ENCODE peak calls at places on chromosome 16, in ten cellular contexts. K, S, U, M, E, W, F, N, Y and L are unnamed samples.

GRCh38 chr16:1469693-1470201 is 5.1 kb downstream of the CLCN7 start:
- DNase-seq in F (no peak), M (no peak), E (no peak), W (no peak), U (peak), S (no peak), Y (no peak), N (no peak), K (no peak), L (no peak)

GRCh38 chr16:70523621-70524405 is at the start of gene SF3B3:
- DNase-seq in S (peak), W (peak), Y (no peak), N (peak), M (peak), F (peak), K (peak), U (peak), E (peak), L (peak)

GRCh38 chr16:15605869-15606520 is 37.0 kb downstream of the MARF1 start:
- DNase-seq in M (no peak), K (no peak), N (no peak), W (no peak), Y (no peak), E (no peak), S (no peak), U (no peak), F (no peak), L (no peak)

GRCh38 chr16:21223787-21224186 is 9.7 kb upstream of the ANKS4B start:
- DNase-seq in F (no peak), N (no peak), W (no peak), U (no peak), M (no peak), K (no peak), S (no peak), E (no peak), Y (no peak), L (no peak)

GRCh38 chr16:12612598-12613101 is 191.0 kb downstream of the CPPED1 start:
- DNase-seq in S (no peak), Y (peak), F (no peak), K (no peak), U (no peak), M (no peak), N (no peak), W (no peak), E (no peak), L (no peak)

GRCh38 chr16:31410082-31410481 is 16.9 kb downstream of the ITGAD start:
- DNase-seq in Y (no peak), S (no peak), U (no peak), K (no peak), M (no peak), E (no peak), F (no peak), W (no peak), N (no peak), L (no peak)

GRCh38 chr16:8741636-8742427 is 55.6 kb downstream of the TMEM186 start:
- DNase-seq in Y (no peak), S (no peak), K (peak), U (no peak), E (no peak), F (peak), M (peak), N (no peak), W (no peak), L (no peak)

GRCh38 chr16:27238016-27238587 is 30.5 kb downstream of the NSMCE1 start:
- DNase-seq in E (no peak), M (peak), U (peak), F (no peak), N (peak), K (no peak), S (peak), Y (no peak), W (no peak), L (no peak)

GRCh38 chr16:68005786-68006286 is 6.6 kb upstream of the DPEP2 start:
- DNase-seq in S (no peak), Y (no peak), E (no peak), F (no peak), U (peak), W (no peak), N (peak), M (no peak), K (no peak), L (peak)

GRCh38 chr16:28126684-28127620 is 63.4 kb upstream of the GSG1L start:
- DNase-seq in N (no peak), U (no peak), E (no peak), F (no peak), Y (no peak), M (no peak), S (no peak), W (no peak), K (no peak), L (no peak)

GRCh38 chr16:68707341-68708152 is 29.5 kb upstream of the CDH1 start:
- DNase-seq in U (peak), F (peak), E (no peak), W (no peak), Y (peak), M (no peak), K (no peak), N (peak), S (no peak), L (peak)

GRCh38 chr16:28610595-28611270 is 889 bp upstream of the SULT1A1 start:
- DNase-seq in K (no peak), F (peak), N (peak), E (no peak), W (no peak), U (no peak), M (no peak), S (no peak), Y (no peak), L (peak)

GRCh38 chr16:84552135-84552534 is 47.7 kb upstream of the MEAK7 start:
- DNase-seq in Y (no peak), S (no peak), M (no peak), F (no peak), N (no peak), E (no peak), K (no peak), U (no peak), W (no peak), L (no peak)

GRCh38 chr16:84548971-84549844 is 44.7 kb upstream of the MEAK7 start:
- DNase-seq in U (peak), Y (no peak), E (no peak), S (peak), W (no peak), N (no peak), M (no peak), K (peak), F (no peak), L (no peak)

GRCh38 chr16:25613931-25614330 is 77.8 kb upstream of the HS3ST4 start:
- DNase-seq in K (no peak), E (no peak), S (no peak), F (no peak), W (no peak), N (no peak), Y (no peak), U (no peak), M (no peak), L (no peak)

GRCh38 chr16:86504315-86505184 is 5.8 kb upstream of the FOXF1 start:
- DNase-seq in M (peak), Y (no peak), E (no peak), F (no peak), K (no peak), U (no peak), W (no peak), N (no peak), S (no peak), L (no peak)

GRCh38 chr16:81778861-81779539 is at the start of gene PLCG2:
- DNase-seq in U (peak), W (peak), M (peak), K (peak), Y (peak), N (peak), S (peak), F (peak), E (no peak), L (peak)

GRCh38 chr16:68915561-68915960 is 72.2 kb downstream of the TANGO6 start:
- DNase-seq in E (no peak), F (no peak), Y (no peak), M (no peak), K (no peak), U (no peak), S (no peak), W (no peak), N (no peak), L (no peak)

GRCh38 chr16:70682239-70683145 is 3.4 kb downstream of the MTSS2 start:
- DNase-seq in Y (no peak), F (no peak), S (no peak), W (peak), M (no peak), E (no peak), K (no peak), U (no peak), N (no peak), L (no peak)

GRCh38 chr16:55443855-55444254 is 35.1 kb upstream of the MMP2 start:
- DNase-seq in E (no peak), F (no peak), W (no peak), M (no peak), S (no peak), N (no peak), U (no peak), K (no peak), Y (no peak), L (no peak)

GRCh38 chr16:35748621-35749252 is 2289.3 kb downstream of the TP53TG3F start:
- DNase-seq in F (no peak), K (no peak), E (no peak), M (no peak), W (no peak), N (no peak), U (no peak), Y (no peak), S (no peak), L (peak)

GRCh38 chr16:77227745-77228144 is 28.5 kb downstream of the SYCE1L start:
- DNase-seq in E (no peak), F (no peak), U (no peak), S (no peak), W (no peak), M (no peak), K (no peak), Y (no peak), N (no peak), L (no peak)

GRCh38 chr16:12235110-12235509 is 258.6 kb downstream of the SNX29 start:
- DNase-seq in W (no peak), M (no peak), U (no peak), S (no peak), F (no peak), K (no peak), N (no peak), Y (no peak), E (no peak), L (no peak)

GRCh38 chr16:30794634-30795033 is 7.6 kb upstream of the ZNF629 start:
- DNase-seq in U (no peak), E (no peak), M (no peak), K (no peak), S (no peak), Y (no peak), F (no peak), W (no peak), N (no peak), L (no peak)

GRCh38 chr16:86138121-86138944 is 239.4 kb downstream of the IRF8 start:
- DNase-seq in M (no peak), K (no peak), Y (no peak), W (no peak), S (no peak), N (no peak), F (no peak), U (no peak), E (no peak), L (no peak)

DNA sequence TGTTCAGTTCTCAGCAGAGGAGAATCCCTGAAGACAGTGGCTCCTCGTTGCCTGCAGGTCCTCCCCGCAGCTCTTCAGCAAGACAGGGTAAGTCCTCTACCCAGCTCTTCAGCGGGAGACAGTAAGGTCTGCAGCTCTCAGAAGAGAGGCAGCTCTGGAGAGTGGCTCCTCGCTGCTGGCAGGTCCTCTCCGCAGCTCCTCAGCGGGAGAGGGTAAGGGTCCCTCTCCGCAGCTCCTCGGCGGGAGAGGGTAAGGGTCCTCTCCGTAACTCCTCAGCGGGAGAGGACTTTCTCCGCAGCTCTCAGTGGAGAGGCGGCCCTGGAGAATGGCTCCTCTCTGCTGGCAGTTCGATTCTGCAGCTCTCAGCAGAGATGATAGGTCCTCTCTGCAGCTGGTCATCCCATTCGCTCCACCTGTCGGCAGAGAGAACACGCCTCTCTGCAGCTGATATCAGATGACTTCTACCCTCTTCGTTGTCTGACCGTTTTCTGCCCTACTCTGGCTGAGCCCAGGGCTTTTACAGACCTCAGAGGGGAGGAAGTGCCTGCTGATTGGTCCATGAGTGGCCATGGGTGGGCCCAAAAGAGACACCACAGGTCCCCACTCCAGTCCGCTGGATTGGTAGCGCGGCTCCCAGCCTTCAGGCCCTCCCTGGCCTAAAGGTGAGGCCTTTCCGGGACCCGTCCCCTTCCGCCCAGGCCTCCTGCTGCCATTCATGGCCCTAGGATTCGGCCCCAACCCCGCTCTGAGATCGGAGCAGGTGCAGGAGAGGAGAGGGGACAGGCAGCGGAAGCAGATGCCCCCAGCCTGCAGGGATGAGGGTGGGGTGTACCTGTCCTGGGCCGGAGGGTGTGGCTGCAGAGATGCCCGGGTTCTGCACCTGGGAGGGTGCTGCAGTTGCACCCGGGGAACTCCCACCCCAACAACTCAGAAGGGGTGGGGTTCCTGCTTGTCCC is 11.9 kb upstream of the SHCBP1 start:
- DNase-seq in U (no peak), K (no peak), W (no peak), M (no peak), Y (no peak), E (no peak), S (no peak), F (no peak), N (no peak), L (no peak)
- TF ChIP-seq CTCF in U (no peak), K (no peak), W (no peak), M (no peak), Y (no peak), E (no peak), S (no peak), F (no peak), N (no peak), L (no peak)

GRCh38 chr16:57186630-57187507 is 740 bp downstream of the RSPRY1 start:
- DNase-seq in N (no peak), M (no peak), W (peak), U (peak), S (peak), F (peak), K (peak), Y (no peak), E (no peak), L (no peak)
- TF ChIP-seq POLR2A in N (no peak), M (no peak), W (no peak), U (no peak), S (no peak), F (no peak), K (no peak), Y (no peak), E (no peak), L (no peak)

DNA sequence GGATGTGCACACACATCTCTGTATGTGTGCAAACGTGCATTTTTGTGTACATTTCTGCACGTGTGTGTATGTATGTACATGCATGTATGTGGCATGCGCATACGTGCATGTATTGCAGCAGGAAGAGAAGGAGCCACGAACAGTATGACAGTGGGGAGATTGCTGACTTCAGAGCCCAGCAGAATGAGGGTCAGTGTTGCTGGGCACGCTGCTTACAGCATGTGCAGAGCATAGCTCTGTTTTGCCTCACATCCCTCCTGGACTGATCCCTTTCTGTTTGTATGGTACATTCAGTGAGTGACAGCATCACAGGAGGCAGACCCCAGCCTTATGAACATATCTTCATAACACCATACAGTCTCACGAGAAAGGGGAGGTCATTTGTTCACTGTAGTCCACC is 934.0 kb upstream of the EEF2KMT start:
- DNase-seq in S (no peak), F (no peak), E (no peak), N (no peak), K (no peak), W (no peak), Y (no peak), U (no peak), M (no peak), L (no peak)
- TF ChIP-seq CTCF in S (no peak), F (no peak), E (no peak), N (no peak), K (no peak), W (no peak), Y (no peak), U (no peak), M (no peak), L (no peak)

GRCh38 chr16:54331241-54332002 is 44.8 kb upstream of the IRX3 start:
- DNase-seq in E (no peak), N (no peak), M (peak), K (no peak), S (no peak), F (no peak), W (no peak), U (no peak), Y (no peak), L (no peak)
- TF ChIP-seq POLR2A in E (no peak), N (no peak), M (no peak), K (no peak), S (no peak), F (no peak), W (no peak), U (no peak), Y (no peak), L (no peak)

GRCh38 chr16:87702325-87702811 is 63.4 kb downstream of the KLHDC4 start:
- DNase-seq in F (no peak), U (peak), Y (no peak), K (no peak), S (no peak), W (no peak), M (no peak), N (no peak), E (peak), L (no peak)
- TF ChIP-seq CTCF in F (no peak), U (peak), Y (no peak), K (no peak), S (no peak), W (no peak), M (no peak), N (no peak), E (peak), L (no peak)

GRCh38 chr16:51053805-51054204 is 97.3 kb downstream of the SALL1 start:
- DNase-seq in N (no peak), K (no peak), F (no peak), W (no peak), Y (no peak), M (no peak), E (no peak), U (no peak), S (no peak), L (no peak)

GRCh38 chr16:51057102-51057793 is 93.8 kb downstream of the SALL1 start:
- DNase-seq in K (no peak), E (no peak), Y (no peak), N (no peak), U (no peak), W (no peak), S (no peak), M (no peak), F (no peak), L (no peak)

GRCh38 chr16:51051671-51052070 is 99.4 kb downstream of the SALL1 start:
- DNase-seq in S (no peak), W (no peak), K (no peak), F (no peak), M (no peak), Y (no peak), U (no peak), E (no peak), N (no peak), L (peak)

GRCh38 chr16:51057969-51058337 is 93.1 kb downstream of the SALL1 start:
- DNase-seq in N (no peak), K (no peak), Y (no peak), S (no peak), E (no peak), U (no peak), M (no peak), F (no peak), W (no peak), L (no peak)

GRCh38 chr16:51056331-51056730 is 94.7 kb downstream of the SALL1 start:
- DNase-seq in K (no peak), W (no peak), Y (no peak), N (no peak), F (no peak), S (no peak), U (peak), M (no peak), E (no peak), L (no peak)
- TF ChIP-seq POLR2A in K (no peak), W (no peak), Y (no peak), N (no peak), F (no peak), S (no peak), U (no peak), M (no peak), E (no peak), L (no peak)

DNA sequence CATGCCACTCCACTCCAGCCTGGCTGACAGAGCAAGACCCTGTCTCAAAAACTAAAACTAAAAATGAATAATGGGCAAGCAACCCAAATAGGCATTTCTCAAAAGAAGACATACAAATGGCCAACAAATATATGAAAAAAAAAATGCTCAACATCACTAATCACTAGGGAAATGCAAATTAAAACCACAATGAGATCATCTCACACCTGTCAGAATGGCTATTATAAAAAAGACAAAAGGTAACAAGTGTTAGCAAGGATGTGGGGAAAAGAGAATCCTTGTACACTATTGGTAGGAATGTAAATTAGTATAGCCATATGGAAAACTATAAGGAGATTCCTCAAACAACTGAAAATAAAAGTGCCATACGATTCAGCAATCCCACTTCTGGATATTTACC is 7.1 kb upstream of the ERCC4 start:
- DNase-seq in M (no peak), S (no peak), W (no peak), U (no peak), E (no peak), K (no peak), F (no peak), Y (no peak), N (no peak), L (no peak)
- TF ChIP-seq CTCF in M (no peak), S (no peak), W (no peak), U (no peak), E (no peak), K (no peak), F (no peak), Y (no peak), N (no peak), L (no peak)